ENCODE peak calls at places on chromosomes 16 and 17, in seven cellular contexts. One of them, this sample, is unnamed.

GRCh38 chr16:86529160-86529559 is 18.8 kb downstream of the FOXF1 start:
- DNase-seq in stimulated activated CD8-positive, alpha-beta memory T cell treated with anti-CD3 and anti-CD28 coated beads, Interleukin-7, amount 100 ng/mL, for 24 hours: no peak
- DNase-seq in HCEC 1CT: peak; percentile 63
- DNase-seq in tibial artery: no peak
- DNase-seq in GM10248: no peak
- DNase-seq in DMS153: no peak
- DNase-seq in NCI-H524: no peak
- DNase-seq in this sample: no peak

GRCh38 chr17:77882481-77883212 is 75.9 kb upstream of the TNRC6C start:
- DNase-seq in stimulated activated CD8-positive, alpha-beta memory T cell treated with anti-CD3 and anti-CD28 coated beads, Interleukin-7, amount 100 ng/mL, for 24 hours: peak; percentile 42
- DNase-seq in HCEC 1CT: no peak
- DNase-seq in tibial artery: no peak
- DNase-seq in GM10248: peak; percentile 79
- DNase-seq in DMS153: no peak
- DNase-seq in NCI-H524: no peak
- DNase-seq in this sample: no peak

GRCh38 chr17:32931686-32932085 is 3.7 kb downstream of the TMEM98 start:
- DNase-seq in stimulated activated CD8-positive, alpha-beta memory T cell treated with anti-CD3 and anti-CD28 coated beads, Interleukin-7, amount 100 ng/mL, for 24 hours: no peak
- DNase-seq in HCEC 1CT: no peak
- DNase-seq in tibial artery: no peak
- DNase-seq in GM10248: no peak
- DNase-seq in DMS153: no peak
- DNase-seq in NCI-H524: no peak
- DNase-seq in this sample: no peak

GRCh38 chr17:8788998-8789397 is 10.2 kb downstream of the MFSD6L start:
- DNase-seq in stimulated activated CD8-positive, alpha-beta memory T cell treated with anti-CD3 and anti-CD28 coated beads, Interleukin-7, amount 100 ng/mL, for 24 hours: no peak
- DNase-seq in HCEC 1CT: no peak
- DNase-seq in tibial artery: no peak
- DNase-seq in GM10248: no peak
- DNase-seq in DMS153: no peak
- DNase-seq in NCI-H524: no peak
- DNase-seq in this sample: no peak

GRCh38 chr16:26464576-26465266 is 602.0 kb upstream of the C16orf82 start:
- DNase-seq in stimulated activated CD8-positive, alpha-beta memory T cell treated with anti-CD3 and anti-CD28 coated beads, Interleukin-7, amount 100 ng/mL, for 24 hours: no peak
- DNase-seq in HCEC 1CT: no peak
- DNase-seq in tibial artery: no peak
- DNase-seq in GM10248: no peak
- DNase-seq in DMS153: no peak
- DNase-seq in NCI-H524: no peak
- DNase-seq in this sample: no peak

GRCh38 chr16:64280317-64280716 is 841.5 kb downstream of the CDH11 start:
- DNase-seq in stimulated activated CD8-positive, alpha-beta memory T cell treated with anti-CD3 and anti-CD28 coated beads, Interleukin-7, amount 100 ng/mL, for 24 hours: no peak
- DNase-seq in HCEC 1CT: no peak
- DNase-seq in tibial artery: no peak
- DNase-seq in GM10248: no peak
- DNase-seq in DMS153: no peak
- DNase-seq in NCI-H524: no peak
- DNase-seq in this sample: no peak

GRCh38 chr16:89312194-89312593 is 94.7 kb downstream of the ZNF778 start:
- DNase-seq in stimulated activated CD8-positive, alpha-beta memory T cell treated with anti-CD3 and anti-CD28 coated beads, Interleukin-7, amount 100 ng/mL, for 24 hours: no peak
- DNase-seq in HCEC 1CT: no peak
- DNase-seq in tibial artery: no peak
- DNase-seq in GM10248: no peak
- DNase-seq in DMS153: no peak
- DNase-seq in NCI-H524: no peak
- DNase-seq in this sample: no peak

GRCh38 chr16:30356401-30357084 is 1.4 kb upstream of the CD2BP2 start:
- DNase-seq in stimulated activated CD8-positive, alpha-beta memory T cell treated with anti-CD3 and anti-CD28 coated beads, Interleukin-7, amount 100 ng/mL, for 24 hours: no peak
- DNase-seq in HCEC 1CT: no peak
- DNase-seq in tibial artery: peak; percentile 64
- DNase-seq in GM10248: no peak
- DNase-seq in DMS153: peak; percentile 22
- DNase-seq in NCI-H524: no peak
- DNase-seq in this sample: peak; percentile 56

GRCh38 chr16:54244061-54244886 is 42.3 kb downstream of the IRX3 start:
- DNase-seq in stimulated activated CD8-positive, alpha-beta memory T cell treated with anti-CD3 and anti-CD28 coated beads, Interleukin-7, amount 100 ng/mL, for 24 hours: no peak
- DNase-seq in HCEC 1CT: no peak
- DNase-seq in tibial artery: no peak
- DNase-seq in GM10248: no peak
- DNase-seq in DMS153: no peak
- DNase-seq in NCI-H524: no peak
- DNase-seq in this sample: no peak

GRCh38 chr16:9437115-9437514 is 345.7 kb downstream of the HAPSTR1 start:
- DNase-seq in stimulated activated CD8-positive, alpha-beta memory T cell treated with anti-CD3 and anti-CD28 coated beads, Interleukin-7, amount 100 ng/mL, for 24 hours: no peak
- DNase-seq in HCEC 1CT: no peak
- DNase-seq in tibial artery: no peak
- DNase-seq in GM10248: no peak
- DNase-seq in DMS153: no peak
- DNase-seq in NCI-H524: no peak
- DNase-seq in this sample: no peak

GRCh38 chr16:53357955-53358354 is 76.3 kb upstream of the RBL2 start:
- DNase-seq in stimulated activated CD8-positive, alpha-beta memory T cell treated with anti-CD3 and anti-CD28 coated beads, Interleukin-7, amount 100 ng/mL, for 24 hours: no peak
- DNase-seq in HCEC 1CT: no peak
- DNase-seq in tibial artery: no peak
- DNase-seq in GM10248: no peak
- DNase-seq in DMS153: no peak
- DNase-seq in NCI-H524: no peak
- DNase-seq in this sample: no peak

GRCh38 chr16:84084570-84085270 is 32.0 kb downstream of the MBTPS1 start:
- DNase-seq in stimulated activated CD8-positive, alpha-beta memory T cell treated with anti-CD3 and anti-CD28 coated beads, Interleukin-7, amount 100 ng/mL, for 24 hours: peak; percentile 36
- DNase-seq in HCEC 1CT: peak; percentile 47
- DNase-seq in tibial artery: no peak
- DNase-seq in GM10248: peak; percentile 85
- DNase-seq in DMS153: peak; percentile 53
- DNase-seq in NCI-H524: peak; percentile 45
- DNase-seq in this sample: peak; percentile 48

GRCh38 chr16:24683847-24684493 is 45.5 kb upstream of the TNRC6A start:
- DNase-seq in stimulated activated CD8-positive, alpha-beta memory T cell treated with anti-CD3 and anti-CD28 coated beads, Interleukin-7, amount 100 ng/mL, for 24 hours: no peak
- DNase-seq in HCEC 1CT: no peak
- DNase-seq in tibial artery: no peak
- DNase-seq in GM10248: no peak
- DNase-seq in DMS153: no peak
- DNase-seq in NCI-H524: no peak
- DNase-seq in this sample: no peak

GRCh38 chr17:58498177-58498828 is 10.1 kb upstream of the HSF5 start:
- DNase-seq in stimulated activated CD8-positive, alpha-beta memory T cell treated with anti-CD3 and anti-CD28 coated beads, Interleukin-7, amount 100 ng/mL, for 24 hours: no peak
- DNase-seq in HCEC 1CT: no peak
- DNase-seq in tibial artery: no peak
- DNase-seq in GM10248: no peak
- DNase-seq in DMS153: no peak
- DNase-seq in NCI-H524: no peak
- DNase-seq in this sample: no peak

GRCh38 chr17:37699285-37699973 is 45.4 kb downstream of the HNF1B start:
- DNase-seq in stimulated activated CD8-positive, alpha-beta memory T cell treated with anti-CD3 and anti-CD28 coated beads, Interleukin-7, amount 100 ng/mL, for 24 hours: no peak
- DNase-seq in HCEC 1CT: no peak
- DNase-seq in tibial artery: no peak
- DNase-seq in GM10248: no peak
- DNase-seq in DMS153: no peak
- DNase-seq in NCI-H524: no peak
- DNase-seq in this sample: no peak

GRCh38 chr17:38894276-38894675 is 24.4 kb downstream of the LASP1 start:
- DNase-seq in stimulated activated CD8-positive, alpha-beta memory T cell treated with anti-CD3 and anti-CD28 coated beads, Interleukin-7, amount 100 ng/mL, for 24 hours: no peak
- DNase-seq in HCEC 1CT: no peak
- DNase-seq in tibial artery: no peak
- DNase-seq in GM10248: no peak
- DNase-seq in DMS153: no peak
- DNase-seq in NCI-H524: no peak
- DNase-seq in this sample: no peak

GRCh38 chr16:84295203-84295850 is 649 bp downstream of the WFDC1 start:
- DNase-seq in stimulated activated CD8-positive, alpha-beta memory T cell treated with anti-CD3 and anti-CD28 coated beads, Interleukin-7, amount 100 ng/mL, for 24 hours: no peak
- DNase-seq in HCEC 1CT: no peak
- DNase-seq in tibial artery: no peak
- DNase-seq in GM10248: no peak
- DNase-seq in DMS153: no peak
- DNase-seq in NCI-H524: no peak
- DNase-seq in this sample: no peak

GRCh38 chr16:85542548-85542927 is 70.6 kb upstream of the GSE1 start:
- DNase-seq in stimulated activated CD8-positive, alpha-beta memory T cell treated with anti-CD3 and anti-CD28 coated beads, Interleukin-7, amount 100 ng/mL, for 24 hours: no peak
- DNase-seq in HCEC 1CT: no peak
- DNase-seq in tibial artery: no peak
- DNase-seq in GM10248: no peak
- DNase-seq in DMS153: no peak
- DNase-seq in NCI-H524: peak; percentile 74
- DNase-seq in this sample: no peak

GRCh38 chr17:61309857-61310256 is 89.8 kb upstream of the TBX2 start:
- DNase-seq in stimulated activated CD8-positive, alpha-beta memory T cell treated with anti-CD3 and anti-CD28 coated beads, Interleukin-7, amount 100 ng/mL, for 24 hours: no peak
- DNase-seq in HCEC 1CT: peak; percentile 94
- DNase-seq in tibial artery: no peak
- DNase-seq in GM10248: no peak
- DNase-seq in DMS153: no peak
- DNase-seq in NCI-H524: no peak
- DNase-seq in this sample: no peak

GRCh38 chr17:73902416-73903181 is 258.4 kb upstream of the SDK2 start:
- DNase-seq in stimulated activated CD8-positive, alpha-beta memory T cell treated with anti-CD3 and anti-CD28 coated beads, Interleukin-7, amount 100 ng/mL, for 24 hours: no peak
- DNase-seq in HCEC 1CT: no peak
- DNase-seq in tibial artery: no peak
- DNase-seq in GM10248: no peak
- DNase-seq in DMS153: peak; percentile 49
- DNase-seq in NCI-H524: peak; percentile 19
- DNase-seq in this sample: no peak

GRCh38 chr17:15349119-15349518 is 7.7 kb upstream of the TEKT3 start:
- DNase-seq in stimulated activated CD8-positive, alpha-beta memory T cell treated with anti-CD3 and anti-CD28 coated beads, Interleukin-7, amount 100 ng/mL, for 24 hours: no peak
- DNase-seq in HCEC 1CT: peak; percentile 30
- DNase-seq in tibial artery: no peak
- DNase-seq in GM10248: no peak
- DNase-seq in DMS153: no peak
- DNase-seq in NCI-H524: no peak
- DNase-seq in this sample: no peak

GRCh38 chr16:83807327-83807709 is 460 bp upstream of the HSBP1 start:
- DNase-seq in stimulated activated CD8-positive, alpha-beta memory T cell treated with anti-CD3 and anti-CD28 coated beads, Interleukin-7, amount 100 ng/mL, for 24 hours: no peak
- DNase-seq in HCEC 1CT: no peak
- DNase-seq in tibial artery: no peak
- DNase-seq in GM10248: no peak
- DNase-seq in DMS153: no peak
- DNase-seq in NCI-H524: no peak
- DNase-seq in this sample: no peak

GRCh38 chr16:81601601-81602251 is 157.1 kb downstream of the CMIP start:
- DNase-seq in stimulated activated CD8-positive, alpha-beta memory T cell treated with anti-CD3 and anti-CD28 coated beads, Interleukin-7, amount 100 ng/mL, for 24 hours: no peak
- DNase-seq in HCEC 1CT: no peak
- DNase-seq in tibial artery: no peak
- DNase-seq in GM10248: no peak
- DNase-seq in DMS153: no peak
- DNase-seq in NCI-H524: no peak
- DNase-seq in this sample: no peak

GRCh38 chr16:14354561-14355351 is 275.3 kb downstream of the PARN start:
- DNase-seq in stimulated activated CD8-positive, alpha-beta memory T cell treated with anti-CD3 and anti-CD28 coated beads, Interleukin-7, amount 100 ng/mL, for 24 hours: no peak
- DNase-seq in HCEC 1CT: no peak
- DNase-seq in tibial artery: no peak
- DNase-seq in GM10248: peak; percentile 77
- DNase-seq in DMS153: no peak
- DNase-seq in NCI-H524: no peak
- DNase-seq in this sample: no peak

GRCh38 chr17:28898261-28898955 is 875 bp upstream of the FLOT2 start:
- DNase-seq in stimulated activated CD8-positive, alpha-beta memory T cell treated with anti-CD3 and anti-CD28 coated beads, Interleukin-7, amount 100 ng/mL, for 24 hours: no peak
- DNase-seq in HCEC 1CT: no peak
- DNase-seq in tibial artery: peak; percentile 34
- DNase-seq in GM10248: no peak
- DNase-seq in DMS153: no peak
- DNase-seq in NCI-H524: no peak
- DNase-seq in this sample: no peak

GRCh38 chr17:62968445-62968923 is 2.4 kb downstream of the TANC2 start:
- DNase-seq in stimulated activated CD8-positive, alpha-beta memory T cell treated with anti-CD3 and anti-CD28 coated beads, Interleukin-7, amount 100 ng/mL, for 24 hours: no peak
- DNase-seq in HCEC 1CT: peak; percentile 93
- DNase-seq in tibial artery: no peak
- DNase-seq in GM10248: peak; percentile 80
- DNase-seq in DMS153: peak; percentile 85
- DNase-seq in NCI-H524: peak; percentile 81
- DNase-seq in this sample: no peak

This sample was measured in ovary.